ENCODE peak calls at places on chromosomes 11 and 22, in five cellular contexts. One of them, this sample, is unnamed.

GRCh38 chr11:120784566-120785251 is 239.2 kb upstream of the TBCEL start:
- DNase-seq in IMR-90: no peak
- DNase-seq in sigmoid colon: no peak
- DNase-seq in transverse colon: no peak
- DNase-seq in heart left ventricle: no peak
- DNase-seq in this sample: no peak

GRCh38 chr11:130308059-130308458 is 6.7 kb downstream of the ZBTB44 start:
- DNase-seq in IMR-90: no peak
- DNase-seq in sigmoid colon: no peak
- DNase-seq in transverse colon: no peak
- DNase-seq in heart left ventricle: no peak
- DNase-seq in this sample: no peak

GRCh38 chr11:32395127-32395526 is 40.2 kb downstream of the WT1 start:
- DNase-seq in IMR-90: no peak
- DNase-seq in sigmoid colon: no peak
- DNase-seq in transverse colon: no peak
- DNase-seq in heart left ventricle: no peak
- DNase-seq in this sample: no peak

GRCh38 chr22:46054091-46054877 is 77.3 kb upstream of the WNT7B start:
- DNase-seq in IMR-90: peak; percentile 45
- DNase-seq in sigmoid colon: peak; percentile 90
- DNase-seq in transverse colon: peak; percentile 70
- DNase-seq in heart left ventricle: peak; percentile 78
- DNase-seq in this sample: peak; percentile 61

GRCh38 chr22:42938976-42939375 is 76.0 kb downstream of the PACSIN2 start:
- DNase-seq in IMR-90: no peak
- DNase-seq in sigmoid colon: no peak
- DNase-seq in transverse colon: no peak
- DNase-seq in heart left ventricle: no peak
- DNase-seq in this sample: no peak

GRCh38 chr11:61862714-61863547 is 28.4 kb downstream of the FADS3 start:
- DNase-seq in IMR-90: no peak
- DNase-seq in sigmoid colon: no peak
- DNase-seq in transverse colon: no peak
- DNase-seq in heart left ventricle: no peak
- DNase-seq in this sample: no peak

GRCh38 chr11:64207247-64208085 is 945 bp downstream of the FERMT3 start:
- DNase-seq in IMR-90: peak; percentile 78
- DNase-seq in sigmoid colon: peak; percentile 85
- DNase-seq in transverse colon: peak; percentile 74
- DNase-seq in heart left ventricle: peak; percentile 80
- DNase-seq in this sample: peak; percentile 86

GRCh38 chr11:14537134-14537599 is 17.0 kb upstream of the PSMA1 start:
- DNase-seq in IMR-90: peak; percentile 15
- DNase-seq in sigmoid colon: no peak
- DNase-seq in transverse colon: peak; percentile 32
- DNase-seq in heart left ventricle: no peak
- DNase-seq in this sample: no peak

GRCh38 chr11:97202613-97203292 is 812.9 kb downstream of the JRKL start:
- DNase-seq in IMR-90: no peak
- DNase-seq in sigmoid colon: no peak
- DNase-seq in transverse colon: no peak
- DNase-seq in heart left ventricle: no peak
- DNase-seq in this sample: no peak

GRCh38 chr11:45872513-45873356 is 12.7 kb upstream of the MAPK8IP1 start:
- DNase-seq in IMR-90: peak; percentile 95
- DNase-seq in sigmoid colon: no peak
- DNase-seq in transverse colon: no peak
- DNase-seq in heart left ventricle: peak; percentile 57
- DNase-seq in this sample: no peak

GRCh38 chr11:47104337-47104950 is 72.2 kb downstream of the ARFGAP2 start:
- DNase-seq in IMR-90: peak; percentile 40
- DNase-seq in sigmoid colon: no peak
- DNase-seq in transverse colon: no peak
- DNase-seq in heart left ventricle: no peak
- DNase-seq in this sample: no peak

GRCh38 chr11:123525511-123525918 is 95.4 kb downstream of the GRAMD1B start:
- DNase-seq in IMR-90: no peak
- DNase-seq in sigmoid colon: no peak
- DNase-seq in transverse colon: no peak
- DNase-seq in heart left ventricle: no peak
- DNase-seq in this sample: no peak

GRCh38 chr11:115525600-115526006 is 21.4 kb upstream of the CADM1 start:
- DNase-seq in IMR-90: no peak
- DNase-seq in sigmoid colon: no peak
- DNase-seq in transverse colon: no peak
- DNase-seq in heart left ventricle: no peak
- DNase-seq in this sample: no peak

GRCh38 chr11:64120951-64121569 is 44.9 kb downstream of the MACROD1 start:
- DNase-seq in IMR-90: peak; percentile 24
- DNase-seq in sigmoid colon: peak; percentile 86
- DNase-seq in transverse colon: no peak
- DNase-seq in heart left ventricle: peak; percentile 67
- DNase-seq in this sample: no peak

GRCh38 chr11:24298126-24298525 is 198.7 kb upstream of the LUZP2 start:
- DNase-seq in IMR-90: peak; percentile 9
- DNase-seq in sigmoid colon: no peak
- DNase-seq in transverse colon: no peak
- DNase-seq in heart left ventricle: no peak
- DNase-seq in this sample: no peak

GRCh38 chr11:72844356-72844755 is 30.1 kb downstream of the ATG16L2 start:
- DNase-seq in IMR-90: peak; percentile 89
- DNase-seq in sigmoid colon: no peak
- DNase-seq in transverse colon: no peak
- DNase-seq in heart left ventricle: no peak
- DNase-seq in this sample: no peak

GRCh38 chr11:70834984-70835560 is 417.3 kb downstream of the SHANK2 start:
- DNase-seq in IMR-90: no peak
- DNase-seq in sigmoid colon: no peak
- DNase-seq in transverse colon: no peak
- DNase-seq in heart left ventricle: no peak
- DNase-seq in this sample: no peak

GRCh38 chr22:50326959-50327710 is at the start of gene DENND6B:
- DNase-seq in IMR-90: peak; percentile 69
- DNase-seq in sigmoid colon: peak; percentile 88
- DNase-seq in transverse colon: peak; percentile 83
- DNase-seq in heart left ventricle: peak; percentile 77
- DNase-seq in this sample: peak; percentile 73

GRCh38 chr22:46797355-46797754 is 34.9 kb downstream of the TBC1D22A start:
- DNase-seq in IMR-90: peak; percentile 55
- DNase-seq in sigmoid colon: peak; percentile 52
- DNase-seq in transverse colon: no peak
- DNase-seq in heart left ventricle: no peak
- DNase-seq in this sample: no peak

GRCh38 chr22:22684605-22685561 is 40.5 kb downstream of the GGTLC2 start:
- DNase-seq in IMR-90: peak; percentile 88
- DNase-seq in sigmoid colon: peak; percentile 43
- DNase-seq in transverse colon: peak; percentile 58
- DNase-seq in heart left ventricle: no peak
- DNase-seq in this sample: peak; percentile 70

GRCh38 chr22:24101966-24102365 is 79.3 kb upstream of the SUSD2 start:
- DNase-seq in IMR-90: no peak
- DNase-seq in sigmoid colon: no peak
- DNase-seq in transverse colon: no peak
- DNase-seq in heart left ventricle: peak; percentile 52
- DNase-seq in this sample: peak; percentile 23

GRCh38 chr22:42419328-42419881 is 12.8 kb downstream of the NFAM1 start:
- DNase-seq in IMR-90: no peak
- DNase-seq in sigmoid colon: no peak
- DNase-seq in transverse colon: no peak
- DNase-seq in heart left ventricle: no peak
- DNase-seq in this sample: no peak

GRCh38 chr11:75929706-75930105 is 114.7 kb downstream of the UVRAG start:
- DNase-seq in IMR-90: no peak
- DNase-seq in sigmoid colon: no peak
- DNase-seq in transverse colon: no peak
- DNase-seq in heart left ventricle: no peak
- DNase-seq in this sample: no peak

GRCh38 chr11:131938321-131938751 is 567.9 kb downstream of the NTM start:
- DNase-seq in IMR-90: no peak
- DNase-seq in sigmoid colon: no peak
- DNase-seq in transverse colon: no peak
- DNase-seq in heart left ventricle: no peak
- DNase-seq in this sample: no peak

GRCh38 chr11:27627979-27628378 is 72.3 kb downstream of the BDNF start:
- DNase-seq in IMR-90: no peak
- DNase-seq in sigmoid colon: no peak
- DNase-seq in transverse colon: no peak
- DNase-seq in heart left ventricle: no peak
- DNase-seq in this sample: no peak

GRCh38 chr11:64040684-64041267 is 5.0 kb downstream of the FLRT1 start:
- DNase-seq in IMR-90: no peak
- DNase-seq in sigmoid colon: no peak
- DNase-seq in transverse colon: no peak
- DNase-seq in heart left ventricle: no peak
- DNase-seq in this sample: no peak

GRCh38 chr11:1507381-1508140 is 21.0 kb upstream of the MOB2 start:
- DNase-seq in IMR-90: no peak
- DNase-seq in sigmoid colon: no peak
- DNase-seq in transverse colon: no peak
- DNase-seq in heart left ventricle: peak; percentile 61
- DNase-seq in this sample: no peak

GRCh38 chr11:134139873-134140331 is 71.0 kb downstream of the JAM3 start:
- DNase-seq in IMR-90: peak; percentile 83
- DNase-seq in sigmoid colon: peak; percentile 90
- DNase-seq in transverse colon: peak; percentile 60
- DNase-seq in heart left ventricle: peak; percentile 49
- DNase-seq in this sample: peak; percentile 40

GRCh38 chr11:46680164-46680760 is 20.2 kb downstream of the ARHGAP1 start:
- DNase-seq in IMR-90: no peak
- DNase-seq in sigmoid colon: no peak
- DNase-seq in transverse colon: no peak
- DNase-seq in heart left ventricle: no peak
- DNase-seq in this sample: no peak

DNA sequence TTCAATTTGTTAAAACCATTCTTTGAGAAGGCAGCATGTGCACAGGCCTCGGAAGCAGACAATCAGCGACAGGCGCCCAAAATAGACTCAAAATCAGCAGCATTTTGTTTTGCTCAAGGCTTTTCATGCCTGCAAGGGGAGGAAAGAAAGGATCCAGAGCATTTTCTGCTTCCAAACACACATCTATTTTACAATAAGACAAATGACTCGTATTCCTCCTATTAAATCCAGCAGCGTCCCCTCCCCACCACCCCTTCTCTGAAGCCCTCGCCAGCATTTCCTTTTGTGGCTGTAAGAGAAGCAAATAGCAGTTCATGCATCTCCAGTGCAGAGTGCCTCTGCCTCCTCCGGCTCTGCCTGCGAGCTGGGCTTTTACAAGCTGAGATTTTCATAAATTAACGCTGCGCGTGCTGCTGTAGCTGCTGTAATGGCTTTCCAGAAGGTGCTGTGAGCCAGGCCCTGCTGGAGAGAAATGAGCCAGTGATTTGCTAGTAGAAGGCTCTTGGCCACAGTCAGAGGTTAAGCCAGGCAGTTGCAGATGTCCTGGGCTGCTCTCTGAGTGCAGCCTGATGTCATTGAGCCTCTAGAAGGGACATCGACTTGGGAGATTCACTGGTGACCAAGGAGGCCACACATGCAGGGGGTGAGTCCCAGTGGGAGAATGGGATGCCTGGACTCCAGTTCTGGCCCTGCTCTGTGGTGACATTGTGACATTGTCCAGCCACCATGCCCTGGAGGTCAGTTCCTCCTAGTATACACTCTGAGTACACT is 134.6 kb upstream of the NAV2 start:
- DNase-seq in IMR-90: peak; percentile 66
- DNase-seq in sigmoid colon: peak; percentile 96
- DNase-seq in transverse colon: peak; percentile 42
- DNase-seq in heart left ventricle: peak; percentile 65
- DNase-seq in this sample: no peak
- H3K27ac ChIP-seq in IMR-90: peak overlapping the region; percentile 74
- H3K27ac ChIP-seq in sigmoid colon: peak overlapping the region; percentile 81
- H3K27ac ChIP-seq in transverse colon: peak overlapping the region; percentile 79
- H3K27ac ChIP-seq in heart left ventricle: peak overlapping the region; percentile 85
- H3K27ac ChIP-seq in this sample: peak overlapping the region; percentile 79

GRCh38 chr22:37167176-37167980 is 17.7 kb upstream of the IL2RB start:
- DNase-seq in IMR-90: no peak
- DNase-seq in sigmoid colon: peak; percentile 59
- DNase-seq in transverse colon: peak; percentile 62
- DNase-seq in heart left ventricle: peak; percentile 34
- DNase-seq in this sample: peak; percentile 48
- H3K4me1 ChIP-seq in IMR-90: no peaks in the 10 kb centered on the region
- H3K4me1 ChIP-seq in sigmoid colon: no peaks in the 10 kb centered on the region
- H3K4me1 ChIP-seq in transverse colon: peaks cover 22% of the 10 kb centered on the region
- H3K4me1 ChIP-seq in heart left ventricle: peaks cover 20% of the 10 kb centered on the region
- H3K4me1 ChIP-seq in this sample: peaks cover 34% of the 10 kb centered on the region

DNA sequence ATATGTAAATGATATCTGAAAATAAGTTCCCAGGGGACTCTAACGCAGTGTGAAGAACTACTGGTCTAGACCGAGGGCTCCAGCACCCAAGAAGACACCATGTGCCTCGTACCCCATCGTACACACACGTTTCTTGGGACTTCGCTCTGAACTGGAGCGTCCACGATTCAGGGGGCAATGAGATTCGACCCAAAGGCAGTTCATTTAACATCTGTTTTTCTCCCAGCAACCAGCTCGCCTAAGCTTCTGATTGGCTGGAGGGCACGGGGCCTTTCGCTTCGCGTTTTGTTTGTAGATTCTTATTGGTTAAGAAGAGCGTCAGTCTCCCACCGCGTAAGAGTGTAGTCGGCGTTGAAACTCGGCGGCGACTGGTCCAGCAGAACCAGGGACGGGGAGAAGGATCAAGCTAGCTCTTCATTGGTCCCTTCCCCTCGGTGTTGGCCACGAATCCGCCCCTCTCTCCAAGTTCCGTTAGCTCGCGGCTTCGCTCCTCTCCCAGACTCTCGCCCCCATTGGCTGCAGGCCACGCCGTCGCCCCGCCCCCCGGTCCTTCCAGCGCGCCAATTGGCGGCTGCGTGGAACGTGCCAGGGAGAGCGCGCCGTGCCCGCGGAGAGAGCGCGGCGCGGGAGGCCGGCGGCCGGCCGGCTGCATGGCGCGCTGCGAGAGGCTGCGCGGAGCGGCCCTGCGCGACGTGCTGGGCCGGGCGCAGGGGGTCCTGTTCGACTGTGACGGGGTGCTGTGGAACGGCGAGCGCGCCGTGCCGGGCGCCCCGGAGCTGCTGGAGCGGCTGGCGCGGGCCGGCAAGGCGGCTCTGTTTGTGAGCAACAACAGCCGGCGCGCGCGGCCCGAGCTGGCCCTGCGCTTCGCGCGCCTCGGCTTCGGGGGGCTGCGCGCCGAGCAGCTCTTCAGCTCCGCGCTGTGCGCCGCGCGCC is at the start of gene PDXP:
- DNase-seq in IMR-90: peak; percentile 100
- DNase-seq in sigmoid colon: peak; percentile 100
- DNase-seq in transverse colon: peak; percentile 99
- DNase-seq in heart left ventricle: peak; percentile 100
- DNase-seq in this sample: peak; percentile 100
- TF ChIP-seq POLR2A in IMR-90: peak; percentile 48
- TF ChIP-seq POLR2A in sigmoid colon: no peak
- TF ChIP-seq POLR2A in transverse colon: no peak
- TF ChIP-seq POLR2A in heart left ventricle: peak; percentile 80
- TF ChIP-seq POLR2A in this sample: peak; percentile 98

DNA sequence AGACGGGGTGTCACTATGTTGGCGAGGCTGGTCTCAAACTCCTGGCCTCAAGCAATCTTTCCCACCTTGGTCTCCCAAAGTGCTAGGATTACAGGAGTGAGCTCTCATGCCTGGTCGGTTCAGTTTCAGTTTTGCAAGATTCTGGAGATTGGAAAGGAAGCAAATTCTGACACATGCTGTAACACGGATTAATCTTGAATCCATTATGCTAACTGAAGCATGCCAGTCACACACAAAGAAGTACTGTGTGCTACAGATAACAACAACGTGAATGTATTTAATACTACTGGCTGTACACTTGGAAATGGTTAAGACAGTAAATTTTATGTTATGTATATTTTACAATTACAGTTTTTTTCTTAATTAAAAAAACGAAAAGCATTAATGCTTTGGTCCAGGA is 107.6 kb downstream of the MED15 start:
- DNase-seq in IMR-90: no peak
- DNase-seq in sigmoid colon: no peak
- DNase-seq in transverse colon: no peak
- DNase-seq in heart left ventricle: no peak
- DNase-seq in this sample: no peak
- H3K27ac ChIP-seq in IMR-90: no peak overlapping the region
- H3K27ac ChIP-seq in sigmoid colon: no peak overlapping the region
- H3K27ac ChIP-seq in transverse colon: no peak overlapping the region
- H3K27ac ChIP-seq in heart left ventricle: no peak overlapping the region
- H3K27ac ChIP-seq in this sample: no peak overlapping the region